ENCODE peak calls at places on chromosomes 1 and 21, in nine cellular contexts. Q, S, E, T, C, M, J, X and W are unnamed samples.

GRCh38 chr1:234433563-234434285 is 45.3 kb downstream of the TARBP1 start:
- DNase-seq in Q (no peak), S (no peak), E (no peak), T (peak; percentile 60), C (peak; percentile 43), M (no peak), J (no peak), X (peak; percentile 26), W (no peak)

GRCh38 chr21:39079617-39080016 is 103.6 kb downstream of the PSMG1 start:
- DNase-seq in Q (peak; percentile 73), S (no peak), E (no peak), T (no peak), C (no peak), M (no peak), J (peak; percentile 95), X (no peak), W (no peak)

GRCh38 chr1:94633051-94633450 is 91.5 kb upstream of the F3 start:
- DNase-seq in Q (no peak), S (no peak), E (no peak), T (no peak), C (no peak), M (no peak), J (no peak), X (no peak), W (no peak)

GRCh38 chr21:37294674-37295073 is 27.5 kb upstream of the VPS26C start:
- DNase-seq in Q (no peak), S (no peak), E (no peak), T (no peak), C (no peak), M (no peak), J (no peak), X (no peak), W (no peak)

GRCh38 chr1:184301228-184301627 is 85.6 kb upstream of the C1orf21 start:
- DNase-seq in Q (no peak), S (no peak), E (no peak), T (no peak), C (no peak), M (no peak), J (no peak), X (no peak), W (no peak)

GRCh38 chr1:167297222-167298214 is 76.8 kb downstream of the POU2F1 start:
- DNase-seq in Q (peak; percentile 91), S (no peak), E (no peak), T (peak; percentile 33), C (no peak), M (no peak), J (peak; percentile 88), X (no peak), W (peak; percentile 29)

GRCh38 chr1:4379451-4380175 is 274.8 kb upstream of the AJAP1 start:
- DNase-seq in Q (no peak), S (no peak), E (no peak), T (no peak), C (no peak), M (no peak), J (no peak), X (no peak), W (no peak)

GRCh38 chr1:31954607-31955283 is 16.6 kb upstream of the PTP4A2 start:
- DNase-seq in Q (peak; percentile 56), S (no peak), E (peak; percentile 66), T (peak; percentile 95), C (peak; percentile 65), M (no peak), J (peak; percentile 89), X (no peak), W (no peak)

GRCh38 chr1:91924146-91924545 is 25.1 kb upstream of the BRDT start:
- DNase-seq in Q (no peak), S (no peak), E (no peak), T (peak; percentile 10), C (no peak), M (no peak), J (no peak), X (no peak), W (no peak)

GRCh38 chr1:224213438-224214119 is 30.5 kb downstream of the DEGS1 start:
- DNase-seq in Q (no peak), S (no peak), E (no peak), T (no peak), C (peak; percentile 60), M (no peak), J (peak; percentile 15), X (no peak), W (peak; percentile 82)

GRCh38 chr21:36784942-36785341 is 86.0 kb downstream of the SIM2 start:
- DNase-seq in Q (no peak), S (no peak), E (no peak), T (no peak), C (no peak), M (no peak), J (no peak), X (no peak), W (no peak)

GRCh38 chr1:174740248-174740990 is 259.3 kb upstream of the CACYBP start:
- DNase-seq in Q (peak; percentile 7), S (no peak), E (no peak), T (no peak), C (no peak), M (no peak), J (peak; percentile 17), X (no peak), W (no peak)
- TF ChIP-seq REST in Q (no peak), S (no peak), E (no peak), T (no peak), C (no peak), M (no peak), J (no peak), X (no peak), W (no peak)

GRCh38 chr1:218430346-218430745 is 85.2 kb downstream of the TGFB2 start:
- DNase-seq in Q (no peak), S (no peak), E (no peak), T (no peak), C (no peak), M (no peak), J (no peak), X (no peak), W (no peak)

GRCh38 chr1:218426343-218426657 is 81.2 kb downstream of the TGFB2 start:
- DNase-seq in Q (peak; percentile 95), S (no peak), E (no peak), T (peak; percentile 79), C (no peak), M (no peak), J (no peak), X (no peak), W (no peak)

GRCh38 chr1:218431476-218431875 is 86.3 kb downstream of the TGFB2 start:
- DNase-seq in Q (no peak), S (no peak), E (no peak), T (no peak), C (no peak), M (no peak), J (no peak), X (no peak), W (no peak)

GRCh38 chr1:218430802-218431201 is 85.7 kb downstream of the TGFB2 start:
- DNase-seq in Q (no peak), S (no peak), E (no peak), T (no peak), C (no peak), M (no peak), J (no peak), X (no peak), W (no peak)

DNA sequence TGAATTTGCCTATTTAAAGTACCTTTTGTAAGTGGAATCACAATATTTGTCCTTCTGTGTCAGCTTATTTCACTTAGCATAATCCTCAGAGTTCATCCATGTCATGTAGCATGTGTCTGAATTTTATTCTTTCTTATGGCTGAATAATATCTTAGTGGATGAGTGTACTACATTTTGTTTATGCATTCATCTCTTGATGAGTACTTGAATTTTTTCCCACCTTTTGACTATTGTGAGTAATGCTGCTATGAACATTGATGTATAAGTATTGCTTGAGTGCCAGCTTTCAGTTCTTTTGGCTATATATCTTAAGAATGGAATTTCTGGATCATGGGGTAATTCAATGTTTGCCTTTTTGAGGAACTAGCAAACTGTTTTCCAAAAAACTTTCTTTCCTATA is 84.2 kb downstream of the TGFB2 start:
- DNase-seq in Q (no peak), S (no peak), E (no peak), T (no peak), C (no peak), M (no peak), J (no peak), X (no peak), W (no peak)
- TF ChIP-seq REST in Q (no peak), S (no peak), E (no peak), T (no peak), C (no peak), M (no peak), J (no peak), X (no peak), W (no peak)

DNA sequence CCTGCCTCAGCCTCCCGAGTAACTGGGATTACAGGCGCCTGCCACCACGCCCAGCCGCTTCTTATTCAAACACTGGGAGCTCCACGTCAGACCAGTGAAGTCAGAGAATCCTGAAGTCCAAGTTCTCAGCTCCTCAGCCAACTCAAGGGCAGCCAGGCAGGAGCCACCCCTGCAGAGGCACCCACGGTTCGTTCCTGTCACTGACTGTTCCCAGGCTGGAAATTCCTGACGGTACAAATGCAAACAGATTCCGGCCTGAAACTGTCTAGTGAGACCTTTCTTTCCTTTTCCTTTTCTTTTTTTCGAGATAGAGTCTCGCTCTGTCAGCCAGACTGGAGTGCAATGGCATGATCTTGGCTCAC is 11.7 kb downstream of the SLC35E2B start:
- DNase-seq in Q (peak; percentile 84), S (peak; percentile 15), E (no peak), T (peak; percentile 41), C (peak; percentile 6), M (no peak), J (no peak), X (no peak), W (no peak)
- TF ChIP-seq REST in Q (no peak), S (no peak), E (no peak), T (no peak), C (no peak), M (no peak), J (no peak), X (no peak), W (no peak)

DNA sequence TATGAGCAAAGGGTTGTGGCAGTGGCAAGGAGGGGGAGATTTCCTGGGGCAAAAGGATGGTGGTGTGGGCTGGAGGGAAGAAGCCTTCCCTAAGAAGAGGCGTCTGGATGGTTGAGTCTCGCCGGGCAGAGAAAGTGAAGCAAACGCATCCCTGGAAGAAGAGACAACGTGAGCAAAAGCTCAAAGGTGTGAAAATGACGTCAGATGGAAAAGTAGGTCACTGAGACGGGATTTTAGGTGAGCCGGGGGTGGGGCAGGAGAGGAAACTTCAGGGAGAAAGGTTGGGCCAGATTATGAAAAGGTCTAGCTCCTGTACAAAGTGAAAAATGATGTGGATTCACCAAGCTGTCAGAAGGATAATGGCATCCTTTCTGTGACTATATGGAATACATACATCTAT is 95.3 kb upstream of the KCNE2 start:
- DNase-seq in Q (no peak), S (no peak), E (no peak), T (no peak), C (no peak), M (no peak), J (no peak), X (no peak), W (no peak)
- TF ChIP-seq REST in Q (no peak), S (no peak), E (no peak), T (no peak), C (no peak), M (no peak), J (no peak), X (no peak), W (no peak)

DNA sequence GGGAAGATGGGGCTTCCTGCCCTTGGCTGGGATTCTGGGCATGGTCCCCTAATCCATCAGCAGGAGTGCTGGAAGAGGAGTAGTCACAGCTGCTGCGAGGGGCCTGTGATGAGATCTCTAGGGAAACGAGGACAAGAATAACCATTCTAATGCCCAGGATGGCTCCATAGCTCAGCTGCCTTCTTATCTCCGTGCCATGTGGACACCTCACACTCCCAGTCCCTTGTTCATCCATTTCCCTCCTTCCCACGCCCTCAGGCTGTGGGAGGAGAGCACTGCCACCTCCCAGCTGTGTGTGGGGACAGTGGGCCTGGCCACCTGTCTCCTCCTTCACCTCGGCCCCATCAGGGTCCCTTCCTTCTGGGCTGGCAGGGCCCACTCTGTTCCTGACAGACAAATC is 16.1 kb upstream of the ETV3 start:
- DNase-seq in Q (no peak), S (no peak), E (no peak), T (no peak), C (no peak), M (no peak), J (no peak), X (no peak), W (no peak)
- TF ChIP-seq REST in Q (no peak), S (no peak), E (no peak), T (no peak), C (no peak), M (no peak), J (no peak), X (no peak), W (no peak)